ENCODE peak calls at places on chromosome 7, in eight cellular contexts. A is AG20443; J is choroid plexus epithelial cell; X is activated T-cell treated with anti-CD3 and anti-CD28 coated beads, Interleukin-2, amount 50 U/mL, for 72 hours; I is activated CD4-positive, alpha-beta memory T cell treated with anti-CD3 and anti-CD28 coated beads for 36 hours; H is GF-D8; L is SW480; Y is NCI-H69. Z is an unnamed sample.

GRCh38 chr7:17299477-17299991 is 1.1 kb downstream of the AHR start:
- DNase-seq in H (no peak), L (peak), J (peak), A (no peak), I (peak), X (no peak), Y (peak), Z (peak)

GRCh38 chr7:29193316-29194205 is 1.0 kb upstream of the CHN2 start:
- DNase-seq in L (no peak), H (no peak), I (no peak), X (no peak), Y (peak), J (no peak), A (no peak), Z (peak)

GRCh38 chr7:2811476-2812118 is 32.5 kb downstream of the GNA12 start:
- DNase-seq in A (no peak), X (no peak), I (no peak), J (peak), Y (no peak), H (peak), L (no peak), Z (no peak)

GRCh38 chr7:50347693-50348092 is 43.2 kb downstream of the IKZF1 start:
- DNase-seq in J (no peak), H (no peak), Y (no peak), X (peak), L (no peak), I (peak), A (no peak), Z (no peak)

GRCh38 chr7:138460176-138460648 is at the start of gene TRIM24:
- DNase-seq in X (peak), L (peak), Y (peak), H (no peak), J (no peak), A (no peak), I (no peak), Z (peak)

GRCh38 chr7:34039033-34039432 is 133.7 kb downstream of the BMPER start:
- DNase-seq in H (no peak), L (no peak), Y (no peak), J (no peak), X (no peak), A (no peak), I (no peak), Z (no peak)

GRCh38 chr7:74203157-74203556 is 6.6 kb upstream of the LAT2 start:
- DNase-seq in L (peak), J (peak), Y (no peak), H (peak), X (no peak), I (no peak), A (peak), Z (no peak)

GRCh38 chr7:46212425-46213153 is 291.5 kb upstream of the IGFBP3 start:
- DNase-seq in I (no peak), Y (no peak), H (no peak), A (no peak), J (no peak), X (no peak), L (no peak), Z (no peak)

GRCh38 chr7:118754608-118755007 is 530.1 kb downstream of the ANKRD7 start:
- DNase-seq in H (no peak), L (no peak), Y (no peak), I (no peak), J (no peak), X (no peak), A (no peak), Z (no peak)

GRCh38 chr7:106317971-106318370 is 33.2 kb upstream of the NAMPT start:
- DNase-seq in J (peak), A (peak), Y (no peak), H (no peak), L (no peak), X (no peak), I (no peak), Z (no peak)

GRCh38 chr7:151351027-151351426 is 9.4 kb downstream of the NUB1 start:
- DNase-seq in H (no peak), X (peak), Y (no peak), A (no peak), J (no peak), I (peak), L (no peak), Z (no peak)

GRCh38 chr7:7750571-7751242 is 32.3 kb upstream of the RPA3 start:
- DNase-seq in X (no peak), Y (no peak), A (no peak), J (no peak), H (no peak), I (no peak), L (no peak), Z (no peak)

GRCh38 chr7:155918720-155919399 is 106.6 kb upstream of the SHH start:
- DNase-seq in X (no peak), L (peak), Y (no peak), H (no peak), I (no peak), A (no peak), J (peak), Z (no peak)

GRCh38 chr7:111439977-111440376 is 122.3 kb downstream of the IMMP2L start:
- DNase-seq in A (no peak), J (peak), I (no peak), X (no peak), L (no peak), H (no peak), Y (no peak), Z (no peak)

GRCh38 chr7:982511-983181 is at the start of gene CYP2W1:
- DNase-seq in L (no peak), J (no peak), A (no peak), H (no peak), X (no peak), I (no peak), Y (no peak), Z (no peak)

GRCh38 chr7:73870041-73870492 is 9.1 kb downstream of the TMEM270 start:
- DNase-seq in J (no peak), I (no peak), Y (peak), H (no peak), X (no peak), L (no peak), A (no peak), Z (no peak)

GRCh38 chr7:158259141-158259540 is 328.5 kb downstream of the PTPRN2 start:
- DNase-seq in I (no peak), X (no peak), L (no peak), J (no peak), H (no peak), Y (no peak), A (no peak), Z (no peak)

GRCh38 chr7:159004411-159004810 is 140.3 kb downstream of the VIPR2 start:
- DNase-seq in A (no peak), I (peak), L (no peak), J (no peak), Y (no peak), H (no peak), X (peak), Z (no peak)

Z was measured in NCI-H146.